ENCODE peak calls at places on chromosomes 13 and 19, in eight cellular contexts. X is substantia nigra; P is right cardiac atrium; Q is breast epithelium; R is transverse colon; N is CD8-positive, alpha-beta memory T cell; O is AG04450; A is left lung. Y is an unnamed sample.

GRCh38 chr13:94090773-94091172 is 388.7 kb downstream of the DCT start:
- DNase-seq in X (no peak), P (no peak), A (no peak), R (no peak), O (no peak), Q (no peak), N (no peak), Y (no peak)

GRCh38 chr13:67557118-67557517 is 327.0 kb upstream of the PCDH9 start:
- DNase-seq in Q (no peak), X (no peak), A (no peak), N (no peak), P (no peak), R (no peak), O (no peak), Y (no peak)

GRCh38 chr13:48175200-48175599 is 57.8 kb upstream of the ITM2B start:
- DNase-seq in Q (no peak), P (no peak), O (no peak), N (no peak), X (no peak), R (no peak), A (no peak), Y (no peak)

GRCh38 chr19:9741476-9742171 is 26.9 kb downstream of the ZNF846 start:
- DNase-seq in A (no peak), X (no peak), R (no peak), N (no peak), O (no peak), P (no peak), Q (no peak), Y (peak)

GRCh38 chr19:32809754-32810153 is 59.8 kb downstream of the SLC7A9 start:
- DNase-seq in P (no peak), R (no peak), X (no peak), O (no peak), Q (no peak), N (no peak), A (no peak), Y (no peak)

GRCh38 chr19:3358919-3359849 is 7.2 kb upstream of the NFIC start:
- DNase-seq in O (no peak), P (peak), A (peak), Q (no peak), R (peak), N (peak), X (peak), Y (no peak)

GRCh38 chr19:41249707-41250423 is 14.3 kb upstream of the HNRNPUL1 start:
- DNase-seq in X (no peak), R (no peak), N (no peak), P (no peak), A (no peak), O (no peak), Q (no peak), Y (no peak)

GRCh38 chr19:3670258-3670795 is 29.9 kb downstream of the PIP5K1C start:
- DNase-seq in N (no peak), Q (peak), X (no peak), R (peak), P (peak), A (no peak), O (peak), Y (no peak)

GRCh38 chr19:16433986-16434385 is 37.8 kb downstream of the EPS15L1 start:
- DNase-seq in Q (no peak), P (no peak), N (no peak), X (no peak), A (no peak), R (no peak), O (no peak), Y (no peak)

GRCh38 chr19:30360378-30361106 is 11.6 kb upstream of the ZNF536 start:
- DNase-seq in X (no peak), P (no peak), N (no peak), O (no peak), Q (no peak), A (no peak), R (no peak), Y (no peak)

GRCh38 chr13:100387416-100387815 is 201.2 kb downstream of the GGACT start:
- DNase-seq in N (no peak), A (no peak), R (no peak), X (no peak), P (no peak), O (no peak), Q (no peak), Y (no peak)

GRCh38 chr19:31304877-31305312 is 44.3 kb downstream of the TSHZ3 start:
- DNase-seq in P (no peak), A (peak), R (no peak), N (no peak), X (no peak), Q (no peak), O (no peak), Y (no peak)

GRCh38 chr19:3108775-3109174 is 14.6 kb downstream of the GNA11 start:
- DNase-seq in X (no peak), N (peak), R (peak), Q (no peak), O (peak), P (peak), A (no peak), Y (no peak)

GRCh38 chr13:77523834-77524728 is 11.4 kb upstream of the SCEL start:
- DNase-seq in R (no peak), N (no peak), P (no peak), X (no peak), A (no peak), O (no peak), Q (no peak), Y (peak)

GRCh38 chr13:94325660-94326059 is 153.8 kb downstream of the DCT start:
- DNase-seq in X (no peak), Q (no peak), A (no peak), O (no peak), N (no peak), R (no peak), P (no peak), Y (no peak)

GRCh38 chr19:5978606-5979552 is 939 bp upstream of the RANBP3 start:
- DNase-seq in R (no peak), N (no peak), O (no peak), P (no peak), X (no peak), Q (no peak), A (no peak), Y (no peak)

GRCh38 chr13:107020393-107020792 is 452.5 kb upstream of the ARGLU1 start:
- DNase-seq in X (no peak), R (no peak), Q (no peak), O (no peak), N (no peak), A (no peak), P (no peak), Y (peak)

GRCh38 chr19:30338066-30338465 is 34.1 kb upstream of the ZNF536 start:
- DNase-seq in R (no peak), P (no peak), O (no peak), X (no peak), Q (no peak), A (no peak), N (no peak), Y (no peak)

GRCh38 chr13:51229731-51230130 is 7.5 kb downstream of the FAM124A start:
- DNase-seq in R (no peak), A (no peak), Q (no peak), X (no peak), P (no peak), O (no peak), N (no peak), Y (no peak)

GRCh38 chr19:32231020-32231419 is 114.4 kb upstream of the ZNF507 start:
- DNase-seq in A (no peak), O (no peak), N (no peak), X (no peak), Q (no peak), P (no peak), R (no peak), Y (no peak)

GRCh38 chr13:29924951-29925350 is 74.5 kb upstream of the UBL3 start:
- DNase-seq in A (no peak), Q (no peak), N (no peak), P (no peak), R (no peak), O (no peak), X (no peak), Y (no peak)

GRCh38 chr13:112690242-112690943 is 555 bp downstream of the ATP11A start:
- DNase-seq in Q (no peak), P (peak), R (peak), O (no peak), X (no peak), N (no peak), A (peak), Y (no peak)

GRCh38 chr19:13876834-13877233 is at the start of gene NANOS3:
- DNase-seq in N (no peak), A (no peak), R (no peak), X (no peak), O (no peak), Q (no peak), P (no peak), Y (no peak)

GRCh38 chr19:23949611-23950010 is 34.9 kb downstream of the ZNF726 start:
- DNase-seq in N (no peak), O (no peak), P (no peak), Q (no peak), A (no peak), R (no peak), X (no peak), Y (no peak)

GRCh38 chr19:17889609-17890214 is 18.0 kb downstream of the SLC5A5 start:
- DNase-seq in R (no peak), A (peak), Q (no peak), O (no peak), X (no peak), P (no peak), N (no peak), Y (no peak)

GRCh38 chr13:91922969-91923592 is 524.7 kb downstream of the GPC5 start:
- DNase-seq in Q (no peak), O (no peak), X (no peak), P (no peak), N (no peak), A (no peak), R (no peak), Y (no peak)

GRCh38 chr19:46624958-46625661 is at the start of gene PTGIR:
- DNase-seq in O (no peak), Q (no peak), A (peak), X (no peak), N (no peak), P (peak), R (peak), Y (no peak)

GRCh38 chr13:106205871-106206270 is 329.6 kb downstream of the EFNB2 start:
- DNase-seq in O (no peak), P (no peak), A (no peak), N (no peak), X (no peak), Q (no peak), R (no peak), Y (no peak)

GRCh38 chr19:45087531-45087930 is 5.4 kb upstream of the PPP1R37 start:
- DNase-seq in X (no peak), Q (no peak), N (peak), O (no peak), R (no peak), A (no peak), P (no peak), Y (no peak)

GRCh38 chr13:87169337-87169736 is 501.8 kb upstream of the SLITRK5 start:
- DNase-seq in P (no peak), O (no peak), Q (no peak), X (no peak), N (no peak), A (no peak), R (no peak), Y (no peak)

GRCh38 chr19:8403098-8403819 is 9.8 kb upstream of the MARCHF2 start:
- DNase-seq in O (no peak), R (no peak), P (no peak), Q (no peak), X (no peak), A (no peak), N (no peak), Y (no peak)

GRCh38 chr19:53980553-53981407 is 10.7 kb upstream of the CACNG6 start:
- DNase-seq in P (peak), O (no peak), X (no peak), A (no peak), R (no peak), Q (no peak), N (no peak), Y (no peak)

GRCh38 chr13:58085819-58086218 is 454.3 kb downstream of the PCDH17 start:
- DNase-seq in A (no peak), O (no peak), R (no peak), N (no peak), X (no peak), P (no peak), Q (no peak), Y (no peak)

GRCh38 chr19:43775299-43775890 is 5.4 kb downstream of the KCNN4 start:
- DNase-seq in A (no peak), X (no peak), N (no peak), P (no peak), Q (no peak), O (no peak), R (no peak), Y (no peak)

GRCh38 chr19:49807888-49808675 is 5.0 kb downstream of the FUZ start:
- DNase-seq in X (no peak), P (no peak), O (no peak), Q (no peak), A (no peak), R (no peak), N (no peak), Y (no peak)

GRCh38 chr19:49807174-49807830 is 5.8 kb downstream of the FUZ start:
- DNase-seq in N (no peak), P (no peak), O (no peak), R (no peak), Q (no peak), A (no peak), X (no peak), Y (no peak)

GRCh38 chr19:49805822-49806612 is 7.1 kb downstream of the FUZ start:
- DNase-seq in Q (no peak), N (no peak), X (no peak), O (no peak), R (no peak), P (no peak), A (no peak), Y (no peak)

GRCh38 chr19:49808762-49809154 is 4.3 kb downstream of the FUZ start:
- DNase-seq in A (peak), Q (peak), N (peak), R (peak), O (peak), P (peak), X (peak), Y (no peak)

DNA sequence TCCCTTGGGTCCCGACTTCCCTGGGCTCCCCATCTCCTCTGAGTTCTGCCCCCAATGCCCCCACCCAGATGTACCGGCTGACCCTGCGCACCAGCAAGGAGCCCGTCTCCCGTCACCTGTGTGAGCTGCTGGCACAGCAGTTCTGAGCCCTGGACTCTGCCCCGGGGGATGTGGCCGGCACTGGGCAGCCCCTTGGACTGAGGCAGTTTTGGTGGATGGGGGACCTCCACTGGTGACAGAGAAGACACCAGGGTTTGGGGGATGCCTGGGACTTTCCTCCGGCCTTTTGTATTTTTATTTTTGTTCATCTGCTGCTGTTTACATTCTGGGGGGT is 6.5 kb downstream of the FUZ start:
- DNase-seq in O (no peak), X (no peak), N (no peak), A (no peak), Q (no peak), R (no peak), P (no peak), Y (no peak)
- H3K27ac ChIP-seq in O (no peak), X (no peak), N (no peak), A (no peak), Q (no peak), R (no peak), P (no peak), Y (no peak)

GRCh38 chr19:39318690-39319089 is 2.0 kb downstream of the LRFN1 start:
- DNase-seq in R (no peak), P (no peak), N (no peak), Q (no peak), A (no peak), O (no peak), X (no peak), Y (no peak)

GRCh38 chr19:39318071-39318470 is 2.6 kb downstream of the LRFN1 start:
- DNase-seq in P (no peak), X (no peak), O (no peak), N (no peak), A (no peak), R (no peak), Q (no peak), Y (no peak)

GRCh38 chr19:39316627-39317321 is 3.9 kb downstream of the LRFN1 start:
- DNase-seq in R (no peak), P (no peak), A (no peak), O (no peak), N (no peak), Q (no peak), X (no peak), Y (no peak)

GRCh38 chr19:39315933-39316332 is 4.7 kb downstream of the LRFN1 start:
- DNase-seq in Q (no peak), O (no peak), P (no peak), R (no peak), N (no peak), X (no peak), A (no peak), Y (no peak)

GRCh38 chr19:39317476-39317875 is 3.2 kb downstream of the LRFN1 start:
- DNase-seq in O (no peak), A (no peak), P (no peak), Q (no peak), X (no peak), R (no peak), N (no peak), Y (no peak)
- H3K27ac ChIP-seq in O (no peak), A (no peak), P (no peak), Q (no peak), X (no peak), R (no peak), N (no peak), Y (no peak)

GRCh38 chr13:43390582-43390981 is 367.2 kb downstream of the DNAJC15 start:
- DNase-seq in R (no peak), N (no peak), P (no peak), A (no peak), O (no peak), X (no peak), Q (no peak), Y (no peak)

GRCh38 chr13:43391021-43391420 is 367.6 kb downstream of the DNAJC15 start:
- DNase-seq in X (no peak), O (no peak), N (no peak), A (no peak), Q (no peak), P (no peak), R (no peak), Y (no peak)

GRCh38 chr13:43389573-43389972 is 366.2 kb downstream of the DNAJC15 start:
- DNase-seq in R (no peak), Q (no peak), A (no peak), N (no peak), P (no peak), O (no peak), X (no peak), Y (no peak)

GRCh38 chr13:43388282-43389034 is 365.1 kb downstream of the DNAJC15 start:
- DNase-seq in N (no peak), O (no peak), R (no peak), Q (no peak), X (no peak), A (no peak), P (no peak), Y (peak)

DNA sequence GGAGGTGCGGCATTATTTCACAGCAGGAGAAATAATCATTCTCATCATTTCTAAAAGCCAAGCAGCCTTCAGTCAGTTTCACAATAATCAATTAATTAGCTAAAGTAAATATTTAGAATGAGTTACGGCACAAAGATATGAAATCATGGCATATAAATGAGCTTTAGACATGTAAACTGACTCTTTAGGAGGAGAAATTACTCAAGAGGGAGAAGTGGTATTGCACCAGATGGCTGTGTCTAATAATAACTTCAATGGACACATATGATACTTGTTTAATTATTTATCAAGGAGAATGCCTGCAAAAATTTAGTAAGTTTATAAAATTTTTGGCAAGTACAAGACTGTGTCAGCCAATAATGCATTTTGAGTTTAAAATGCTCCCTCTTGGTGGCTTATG is 366.7 kb downstream of the DNAJC15 start:
- DNase-seq in X (no peak), A (no peak), Q (no peak), N (no peak), O (no peak), P (no peak), R (no peak), Y (no peak)
- H3K27ac ChIP-seq in X (no peak), A (no peak), Q (no peak), N (no peak), O (no peak), P (no peak), R (no peak), Y (no peak)

DNA sequence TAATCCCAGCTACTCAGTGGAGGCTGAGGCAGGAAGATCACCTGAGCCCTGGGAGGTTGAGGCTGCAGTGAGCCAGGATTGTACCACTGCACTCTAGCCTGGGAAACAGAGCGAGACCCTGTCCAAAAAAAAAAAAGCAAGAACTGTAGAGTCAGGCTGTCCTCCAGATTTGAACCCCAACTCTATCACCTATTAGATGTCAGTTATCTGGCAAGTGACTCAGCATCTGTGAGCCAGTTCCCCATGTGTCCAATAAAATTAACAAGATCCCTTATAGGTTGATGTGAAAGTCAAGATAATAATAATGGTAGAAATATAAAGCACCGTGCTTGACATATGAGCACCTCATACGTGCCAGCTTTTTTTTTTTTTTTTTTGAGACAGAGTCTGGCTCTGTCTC is 22.0 kb downstream of the GP6 start:
- DNase-seq in A (no peak), O (no peak), X (no peak), R (no peak), N (no peak), P (no peak), Q (no peak), Y (no peak)
- H3K27ac ChIP-seq in A (no peak), O (no peak), X (no peak), R (no peak), N (no peak), P (no peak), Q (no peak), Y (no peak)

DNA sequence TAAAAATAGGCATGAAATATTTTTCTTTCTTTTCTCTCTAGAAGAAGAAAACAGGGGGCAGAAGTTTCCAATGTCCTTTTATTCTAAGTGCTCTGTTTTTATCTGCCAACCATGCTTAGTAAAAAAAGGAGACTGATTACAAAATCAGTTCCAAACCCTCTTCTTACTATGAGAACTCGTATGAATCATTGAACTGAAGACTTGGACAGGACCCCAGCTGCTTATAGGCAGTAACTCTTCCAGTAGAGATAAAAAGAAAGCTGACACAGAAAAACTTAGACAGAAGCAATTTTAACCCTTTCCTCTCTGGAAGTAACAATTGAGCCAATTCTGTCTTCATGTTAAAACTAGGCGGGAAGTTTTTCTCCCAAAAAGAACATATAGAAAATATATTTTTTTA is 24.5 kb upstream of the FREM2 start:
- DNase-seq in A (no peak), O (peak), P (no peak), X (no peak), N (no peak), R (no peak), Q (no peak), Y (no peak)
- H3K27ac ChIP-seq in A (no peak), O (no peak), P (no peak), X (no peak), N (no peak), R (no peak), Q (no peak), Y (no peak)

DNA sequence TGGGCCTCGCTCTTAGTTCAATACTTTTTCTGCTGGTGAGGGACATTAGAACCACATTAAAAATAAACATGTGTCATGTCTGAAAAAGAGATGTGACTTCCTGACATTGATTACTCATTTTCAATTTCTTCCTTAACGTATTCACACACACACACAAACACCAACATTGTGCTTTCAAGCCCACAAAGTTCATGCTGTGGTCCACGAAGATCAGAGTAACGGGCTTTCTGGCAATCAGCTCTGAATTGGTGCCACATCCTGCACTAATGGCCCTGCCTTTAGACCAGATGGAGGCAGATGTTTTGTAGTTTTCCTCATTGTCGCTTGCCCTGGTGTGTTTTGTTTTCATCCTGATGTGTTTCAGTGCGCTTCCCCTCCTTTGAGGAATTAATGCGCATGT is 47.9 kb upstream of the POMP start:
- DNase-seq in A (no peak), Q (no peak), N (no peak), P (no peak), O (no peak), R (no peak), X (no peak), Y (no peak)
- H3K27ac ChIP-seq in A (no peak), Q (no peak), N (no peak), P (no peak), O (no peak), R (no peak), X (no peak), Y (no peak)

Y was measured in epithelial cell of prostate.